ENCODE peak calls at places on chromosomes 6 and 20, in five cellular contexts. Z is HepG2, S is sigmoid colon, N is H1, W is transverse colon. V is an unnamed sample.

GRCh38 chr6:75124983-75125382 is 80.9 kb downstream of the COL12A1 start:
- DNase-seq in Z (no peak), N (no peak), S (no peak), W (no peak), V (no peak)

GRCh38 chr6:82259389-82259788 is 11.8 kb upstream of the IBTK start:
- DNase-seq in S (no peak), Z (no peak), N (no peak), W (no peak), V (no peak)

GRCh38 chr20:44758247-44759101 is 12.8 kb downstream of the KCNK15 start:
- DNase-seq in S (no peak), Z (no peak), W (no peak), N (no peak), V (no peak)

GRCh38 chr6:19303381-19303780 is 533.8 kb upstream of the ID4 start:
- DNase-seq in Z (no peak), S (no peak), W (no peak), N (no peak), V (no peak)

GRCh38 chr6:112183271-112183671 is 71.1 kb downstream of the LAMA4 start:
- DNase-seq in S (no peak), Z (no peak), W (no peak), N (no peak), V (no peak)

GRCh38 chr6:142336787-142337186 is 35.0 kb downstream of the ADGRG6 start:
- DNase-seq in N (no peak), Z (no peak), S (no peak), W (no peak), V (no peak)

GRCh38 chr6:25971187-25971811 is 8.7 kb downstream of the TRIM38 start:
- DNase-seq in W (no peak), N (no peak), Z (peak), S (no peak), V (no peak)

GRCh38 chr20:17731233-17731632 is 31.5 kb downstream of the BANF2 start:
- DNase-seq in Z (no peak), N (no peak), W (no peak), S (no peak), V (no peak)

GRCh38 chr6:101541873-101542272 is 148.4 kb downstream of the GRIK2 start:
- DNase-seq in Z (no peak), N (no peak), S (no peak), W (no peak), V (no peak)

GRCh38 chr6:33419580-33420492 is at the start of gene SYNGAP1:
- DNase-seq in N (peak), Z (no peak), W (peak), S (peak), V (no peak)

GRCh38 chr6:15266423-15266996 is 20.6 kb downstream of the JARID2 start:
- DNase-seq in W (no peak), N (no peak), S (no peak), Z (peak), V (no peak)
- TF ChIP-seq EP300 in W (no peak), N (no peak), S (no peak), Z (no peak), V (no peak)

GRCh38 chr20:32439132-32439829 is 81.2 kb downstream of the ASXL1 start:
- DNase-seq in Z (no peak), N (no peak), S (peak), W (peak), V (no peak)
- TF ChIP-seq POLR2AphosphoS5 in Z (peak), N (no peak), S (peak), W (no peak), V (no peak)

GRCh38 chr6:27135087-27135657 is 112.3 kb upstream of the PRSS16 start:
- DNase-seq in Z (no peak), W (no peak), N (no peak), S (no peak), V (no peak)

GRCh38 chr6:27130668-27131428 is 116.7 kb upstream of the PRSS16 start:
- DNase-seq in N (no peak), Z (no peak), W (no peak), S (no peak), V (no peak)

GRCh38 chr6:27129917-27130316 is 117.6 kb upstream of the PRSS16 start:
- DNase-seq in Z (no peak), W (no peak), S (no peak), N (no peak), V (no peak)

GRCh38 chr6:27133281-27134227 is 113.9 kb upstream of the PRSS16 start:
- DNase-seq in Z (peak), N (peak), W (peak), S (peak), V (no peak)

GRCh38 chr6:27132532-27133280 is 114.8 kb upstream of the PRSS16 start:
- DNase-seq in N (peak), Z (peak), W (peak), S (peak), V (peak)
- TF ChIP-seq EP300 in N (no peak), Z (no peak), W (no peak), S (no peak), V (no peak)

DNA sequence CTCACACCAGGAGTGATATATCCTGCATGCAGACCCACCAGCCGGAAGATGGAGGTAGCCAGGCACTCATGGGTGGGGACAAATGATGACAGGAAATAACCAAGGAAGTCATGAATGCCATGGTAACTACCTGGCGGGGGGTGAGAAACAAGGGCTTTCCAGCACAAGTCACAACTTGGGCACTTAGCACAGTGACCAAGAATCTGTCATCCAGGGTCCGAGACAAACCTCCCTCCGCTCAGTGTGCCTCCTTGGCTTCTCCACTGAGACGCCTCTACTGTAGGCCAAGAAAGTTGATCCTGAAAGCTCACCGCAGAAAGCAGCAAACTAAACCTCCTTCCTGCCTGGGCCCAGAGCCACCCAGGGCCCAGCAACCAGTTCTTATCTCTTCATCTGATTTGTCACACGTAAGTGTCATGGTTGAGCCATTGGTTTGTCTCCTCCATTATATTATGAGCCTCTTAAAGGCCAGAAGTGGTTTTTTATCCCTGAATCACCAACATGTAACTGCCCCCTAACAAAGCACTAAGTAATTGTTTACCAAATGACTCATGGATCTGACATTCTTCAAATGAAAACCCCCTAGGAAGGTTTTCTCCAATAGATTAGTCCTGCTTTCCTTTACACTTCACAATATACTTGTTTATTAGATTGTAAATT is 84.3 kb upstream of the TAB2 start:
- DNase-seq in N (no peak), S (no peak), Z (peak), W (no peak), V (no peak)
- TF ChIP-seq POLR2AphosphoS5 in N (no peak), S (no peak), Z (no peak), W (no peak), V (no peak)

GRCh38 chr6:163709255-163709654 is 294.7 kb downstream of the QKI start:
- DNase-seq in N (no peak), W (no peak), S (no peak), Z (no peak), V (no peak)

GRCh38 chr6:163711071-163711470 is 296.6 kb downstream of the QKI start:
- DNase-seq in Z (no peak), N (no peak), W (no peak), S (no peak), V (no peak)

GRCh38 chr6:163709693-163710092 is 295.2 kb downstream of the QKI start:
- DNase-seq in N (no peak), W (no peak), S (no peak), Z (no peak), V (no peak)

GRCh38 chr6:163711615-163712568 is 297.4 kb downstream of the QKI start:
- DNase-seq in N (no peak), Z (peak), S (peak), W (peak), V (no peak)

DNA sequence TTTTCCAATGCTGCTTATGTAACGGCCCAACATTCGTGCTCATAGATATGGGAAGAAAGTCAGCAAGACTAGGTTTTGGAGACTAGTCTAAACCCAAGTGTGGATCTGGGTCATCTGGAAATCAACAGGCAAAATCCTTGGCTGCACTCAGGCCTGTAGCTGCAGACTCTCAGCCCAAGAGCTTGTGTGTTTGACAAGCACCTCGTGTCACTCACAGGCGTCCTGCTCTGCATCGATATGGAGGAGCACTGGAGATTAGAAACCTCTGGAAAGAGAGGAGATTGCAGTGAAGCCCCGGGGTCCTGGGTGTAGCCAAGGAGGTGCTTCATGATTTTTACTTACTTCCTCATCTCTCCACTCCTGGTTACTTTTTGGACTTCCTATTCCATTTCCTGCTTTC is 296.0 kb downstream of the QKI start:
- DNase-seq in S (no peak), Z (no peak), W (no peak), N (no peak), V (no peak)
- TF ChIP-seq EP300 in S (no peak), Z (no peak), W (no peak), N (no peak), V (no peak)

GRCh38 chr6:169378620-169379381 is 125.2 kb upstream of the THBS2 start:
- DNase-seq in N (no peak), S (no peak), W (no peak), Z (no peak), V (peak)
- TF ChIP-seq POLR2AphosphoS5 in N (no peak), S (no peak), W (no peak), Z (no peak), V (no peak)

GRCh38 chr6:15444881-15445280 is 199.0 kb downstream of the JARID2 start:
- DNase-seq in S (no peak), W (no peak), N (no peak), Z (peak), V (no peak)
- TF ChIP-seq EP300 in S (no peak), W (no peak), N (no peak), Z (no peak), V (no peak)